ENCODE peak calls at places on chromosomes 6 and 20, in five cellular contexts. P is left lobe of liver, V is T-helper 1 cell, K is omental fat pad, A is SK-N-SH. Y is an unnamed sample.
A peak's percentile ranks its signal among the peaks of the same experiment; 100 is the strongest.

GRCh38 chr6:77447254-77447653 is 16.0 kb downstream of the HTR1B start:
- DNase-seq in K (no peak), V (no peak), A (no peak), P (no peak), Y (no peak)

GRCh38 chr6:148471624-148472494 is 129.2 kb downstream of the SASH1 start:
- DNase-seq in A (no peak), V (no peak), K (no peak), P (no peak), Y (peak; percentile 5)

GRCh38 chr6:131532476-131533108 is 40.4 kb upstream of the ARG1 start:
- DNase-seq in K (no peak), P (no peak), V (no peak), A (no peak), Y (no peak)

GRCh38 chr6:3766219-3766618 is 14.7 kb upstream of the PXDC1 start:
- DNase-seq in K (no peak), P (no peak), V (no peak), A (peak; percentile 63), Y (peak; percentile 92)

GRCh38 chr20:59667131-59667530 is 62.8 kb downstream of the PHACTR3 start:
- DNase-seq in V (no peak), A (no peak), P (peak; percentile 14), K (no peak), Y (peak; percentile 71)

GRCh38 chr20:8330785-8331699 is 199.0 kb downstream of the PLCB1 start:
- DNase-seq in K (no peak), A (no peak), V (no peak), P (no peak), Y (no peak)

GRCh38 chr6:119210596-119210995 is 132.1 kb upstream of the FAM184A start:
- DNase-seq in P (no peak), A (no peak), V (no peak), K (no peak), Y (no peak)

GRCh38 chr6:158376650-158377081 is 64.4 kb downstream of the TULP4 start:
- DNase-seq in A (no peak), K (no peak), P (no peak), V (no peak), Y (peak; percentile 53)

GRCh38 chr20:7523288-7523687 is 417.0 kb downstream of the HAO1 start:
- DNase-seq in A (no peak), K (no peak), P (no peak), V (no peak), Y (no peak)

GRCh38 chr6:88538130-88538706 is 372.1 kb upstream of the CNR1 start:
- DNase-seq in A (no peak), P (no peak), V (no peak), K (no peak), Y (peak; percentile 46)

GRCh38 chr20:63495771-63496403 is 3.0 kb downstream of the EEF1A2 start:
- DNase-seq in K (peak; percentile 58), V (peak; percentile 55), P (peak; percentile 67), A (peak; percentile 90), Y (no peak)